ENCODE peak calls at places on chromosome 10, in six cellular contexts. J, D, G, T, Q and F are unnamed samples. For H3K4me1, the result is how much of the 10 kb centered on the place peaks cover.

GRCh38 chr10:101986277-101986971 is 69.5 kb downstream of the ARMH3 start:
- DNase-seq in G (no peak), T (no peak), Q (no peak), D (no peak), J (no peak), F (no peak)

GRCh38 chr10:61487506-61487905 is 34.3 kb upstream of the TMEM26 start:
- DNase-seq in D (peak), J (no peak), Q (no peak), T (no peak), G (no peak), F (no peak)

GRCh38 chr10:13784067-13784466 is 197.3 kb downstream of the PRPF18 start:
- DNase-seq in G (peak), Q (peak), D (peak), J (peak), T (no peak), F (peak)

GRCh38 chr10:70378122-70378521 is 4.3 kb downstream of the LRRC20 start:
- DNase-seq in D (peak), T (no peak), J (peak), G (peak), Q (no peak), F (no peak)

GRCh38 chr10:115818015-115818414 is 455.0 kb downstream of the GFRA1 start:
- DNase-seq in G (peak), J (peak), Q (no peak), T (no peak), D (peak), F (no peak)

GRCh38 chr10:127485153-127485857 is 63.8 kb upstream of the NPS start:
- DNase-seq in D (peak), Q (peak), G (peak), T (peak), J (peak), F (peak)

GRCh38 chr10:95242581-95243317 is 48.1 kb downstream of the PDLIM1 start:
- DNase-seq in Q (peak), J (peak), G (peak), D (peak), T (peak), F (peak)

GRCh38 chr10:75037171-75038153 is 74.0 kb upstream of the SAMD8 start:
- DNase-seq in J (no peak), T (no peak), G (no peak), D (no peak), Q (no peak), F (no peak)

GRCh38 chr10:13206546-13207443 is 27.4 kb downstream of the UCMA start:
- DNase-seq in D (peak), T (no peak), G (peak), J (peak), Q (peak), F (peak)

DNA sequence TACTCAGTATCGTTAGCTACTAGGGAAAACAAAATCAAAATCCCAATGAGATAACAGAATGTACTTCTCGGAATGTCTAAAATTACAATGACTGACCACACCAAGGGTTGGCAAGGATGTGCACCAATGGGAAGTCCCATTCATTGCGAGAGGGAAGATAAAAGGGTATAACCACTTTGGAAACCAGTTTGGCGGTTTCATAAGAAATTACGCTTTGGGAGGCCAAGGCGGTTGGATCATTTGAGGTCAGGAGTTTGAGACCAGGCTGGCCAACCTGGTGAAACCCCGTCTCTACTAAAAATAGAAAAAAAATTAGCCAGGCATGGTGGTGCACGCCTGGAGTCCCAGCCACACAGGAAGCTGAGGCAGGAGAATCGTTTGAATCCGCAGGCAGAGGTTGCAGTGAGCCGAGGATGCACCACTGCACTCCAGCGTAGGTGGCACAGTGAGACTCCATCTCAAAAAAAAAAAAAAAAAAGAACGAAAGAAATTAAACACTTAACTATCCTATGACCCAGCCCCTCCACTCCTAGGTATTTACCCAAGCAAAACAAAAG is 7.6 kb downstream of the HACD1 start:
- DNase-seq in T (no peak), Q (no peak), J (no peak), D (no peak), G (no peak), F (no peak)
- H3K4me3 ChIP-seq in T (no peak), Q (no peak), J (no peak), D (no peak), G (no peak), F (no peak)

DNA sequence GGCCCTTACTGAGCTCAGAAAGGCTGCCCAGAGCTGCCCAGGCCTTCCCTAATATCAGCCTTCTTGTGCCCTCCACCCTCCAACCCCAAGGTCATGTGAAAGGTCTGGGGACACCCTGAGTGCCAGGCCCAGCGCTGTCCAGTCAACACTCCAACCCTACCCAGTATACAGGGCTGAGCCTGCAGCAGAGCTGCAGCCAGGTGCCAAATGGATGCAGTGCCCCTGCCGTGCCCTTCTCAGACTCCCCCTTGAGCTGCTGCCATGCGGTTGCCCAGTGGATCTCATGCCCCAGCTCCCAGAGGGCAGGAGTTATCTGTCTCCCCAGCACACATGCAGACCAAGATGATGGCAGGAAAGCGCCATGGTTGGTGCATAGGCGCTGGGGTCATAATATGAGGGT is 61.5 kb downstream of the ZMIZ1 start:
- DNase-seq in Q (no peak), D (no peak), J (no peak), T (no peak), G (no peak), F (no peak)
- H3K4me1 ChIP-seq in Q (half or more), D (half or more), J (half or more), T (half or more), G (under half), F (half or more)

GRCh38 chr10:99993994-99994689 is 15.6 kb downstream of the DNMBP start:
- DNase-seq in J (peak), T (no peak), D (peak), G (peak), Q (no peak), F (peak)

GRCh38 chr10:99995713-99996112 is 14.0 kb downstream of the DNMBP start:
- DNase-seq in G (no peak), D (no peak), T (no peak), Q (no peak), J (no peak), F (no peak)

GRCh38 chr10:99994801-99995200 is 14.9 kb downstream of the DNMBP start:
- DNase-seq in Q (no peak), J (no peak), D (no peak), G (no peak), T (no peak), F (no peak)

GRCh38 chr10:99999319-100000108 is 10.2 kb downstream of the DNMBP start:
- DNase-seq in T (no peak), D (no peak), J (no peak), G (no peak), Q (no peak), F (no peak)

GRCh38 chr10:99996934-99997648 is 12.7 kb downstream of the DNMBP start:
- DNase-seq in Q (no peak), J (no peak), D (peak), G (peak), T (no peak), F (no peak)
- H3K4me2 ChIP-seq in Q (no peak), J (peak), D (peak), G (peak), T (no peak), F (no peak)

GRCh38 chr10:11869743-11870460 is 46.7 kb downstream of the PROSER2 start:
- DNase-seq in T (peak), J (no peak), Q (no peak), G (peak), D (no peak), F (peak)
- H3K4me3 ChIP-seq in T (no peak), J (no peak), Q (no peak), G (peak), D (no peak), F (peak)

GRCh38 chr10:100645111-100645510 is 100.3 kb upstream of the PAX2 start:
- DNase-seq in J (peak), G (no peak), Q (no peak), D (no peak), T (no peak), F (no peak)
- H3K4me1 ChIP-seq in J (under half), G (under half), Q (under half), D (under half), T (under half), F (under half)

GRCh38 chr10:46268076-46268881 is 18.5 kb upstream of the ANTXRL start:
- DNase-seq in J (no peak), G (no peak), D (no peak), T (no peak), Q (no peak), F (no peak)

GRCh38 chr10:46267132-46267985 is 19.4 kb upstream of the ANTXRL start:
- DNase-seq in D (no peak), T (no peak), Q (no peak), J (no peak), G (no peak), F (no peak)

GRCh38 chr10:46272863-46273415 is 13.9 kb upstream of the ANTXRL start:
- DNase-seq in T (peak), G (no peak), Q (no peak), D (no peak), J (no peak), F (no peak)

GRCh38 chr10:46273506-46274477 is 13.0 kb upstream of the ANTXRL start:
- DNase-seq in G (no peak), Q (peak), D (no peak), J (no peak), T (peak), F (peak)

DNA sequence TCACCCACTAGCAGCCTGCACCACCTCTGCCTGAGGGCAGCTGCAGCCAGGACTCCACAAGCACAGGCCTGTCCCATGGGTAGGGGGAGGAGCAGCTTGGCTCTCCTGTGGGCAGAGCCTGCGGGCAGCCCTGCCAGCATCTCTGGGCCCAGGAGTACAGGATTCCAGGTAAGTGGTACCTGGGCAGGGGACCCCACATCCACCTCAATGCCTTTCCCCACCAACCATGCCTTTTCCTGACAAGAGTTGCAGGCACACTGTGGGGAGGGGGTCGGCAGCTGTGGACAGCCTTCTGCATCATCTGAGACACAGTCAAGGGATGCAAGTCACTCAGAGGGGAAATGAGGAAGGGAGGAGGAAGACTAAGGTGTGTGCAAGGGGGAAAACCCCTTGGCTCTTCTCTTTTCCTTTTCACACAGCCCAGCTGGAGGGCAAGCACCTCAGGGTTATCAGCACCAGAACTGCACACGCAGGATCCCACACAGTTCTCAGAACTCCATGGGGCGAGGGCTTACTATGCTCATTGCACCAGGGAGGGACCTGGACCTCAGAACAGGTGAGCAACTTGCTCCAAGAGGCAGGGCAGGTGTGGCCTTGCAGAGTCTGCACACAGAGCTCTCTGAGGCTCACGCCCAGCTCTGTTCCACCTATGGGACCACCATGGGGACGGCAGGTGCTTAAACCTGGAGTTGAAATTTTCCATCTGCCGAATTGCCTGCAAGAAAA is 16.5 kb upstream of the ANTXRL start:
- DNase-seq in Q (no peak), G (no peak), T (no peak), J (no peak), D (no peak), F (no peak)
- H3K4me2 ChIP-seq in Q (no peak), G (no peak), T (no peak), J (no peak), D (no peak), F (no peak)

GRCh38 chr10:107129013-107129412 is 35.5 kb downstream of the SORCS1 start:
- DNase-seq in D (no peak), G (no peak), Q (no peak), T (no peak), J (no peak), F (no peak)

DNA sequence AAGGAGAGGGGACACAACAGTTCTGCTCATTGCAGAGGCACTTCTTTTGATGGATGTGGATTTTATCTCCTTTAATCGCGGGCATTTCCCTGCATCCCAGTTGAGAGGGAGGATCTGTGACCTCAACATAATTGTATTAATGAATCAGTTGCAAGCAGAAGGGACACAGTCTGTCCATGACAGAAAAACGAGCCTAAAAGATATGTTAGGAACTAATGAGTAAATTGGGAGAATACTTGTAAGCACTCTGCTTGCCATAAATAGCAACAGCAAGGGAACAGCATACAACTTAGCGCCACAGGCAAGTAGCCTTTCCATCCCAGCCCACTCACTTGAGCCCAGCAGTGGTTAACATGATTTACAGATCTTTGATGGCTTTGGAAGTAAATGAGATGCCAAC is 37.8 kb downstream of the SORCS1 start:
- DNase-seq in D (no peak), T (no peak), Q (no peak), G (no peak), J (no peak), F (no peak)
- H3K4me3 ChIP-seq in D (no peak), T (no peak), Q (no peak), G (no peak), J (no peak), F (no peak)